ENCODE peak calls at places on chromosomes 3 and 15, in eight cellular contexts. U is GM12865; P is CMK; Q is GF-D8; Z is GM23248; W is B cell; B is stimulated activated CD8-positive, alpha-beta memory T cell treated with anti-CD3 and anti-CD28 coated beads, Interleukin-2, amount 100 ng/mL, for 48 hours; O is iris pigment epithelial cell. S is an unnamed sample.

GRCh38 chr3:73070675-73071575 is 9.5 kb downstream of the EBLN2 start:
- DNase-seq in U (no peak), P (no peak), Q (no peak), Z (peak; percentile 84), W (no peak), B (no peak), O (peak; percentile 88), S (no peak)

GRCh38 chr3:117103645-117104044 is 394.1 kb downstream of the TUSC7 start:
- DNase-seq in U (no peak), P (no peak), Q (no peak), Z (peak; percentile 13), W (no peak), B (no peak), O (no peak), S (no peak)

GRCh38 chr15:55799287-55800212 is 56.6 kb upstream of the PRTG start:
- DNase-seq in U (peak; percentile 62), P (no peak), Q (no peak), Z (peak; percentile 66), W (no peak), B (peak; percentile 13), O (peak; percentile 59), S (peak; percentile 6)

GRCh38 chr15:99414755-99415731 is 150.7 kb upstream of the MEF2A start:
- DNase-seq in U (no peak), P (no peak), Q (no peak), Z (peak; percentile 41), W (no peak), B (no peak), O (no peak), S (no peak)

GRCh38 chr15:75195766-75196241 is 5.9 kb upstream of the C15orf39 start:
- DNase-seq in U (no peak), P (no peak), Q (no peak), Z (no peak), W (no peak), B (no peak), O (no peak), S (no peak)

GRCh38 chr3:9088431-9089353 is 125.4 kb upstream of the RAD18 start:
- DNase-seq in U (no peak), P (no peak), Q (no peak), Z (peak; percentile 26), W (no peak), B (no peak), O (no peak), S (no peak)

GRCh38 chr3:139302084-139302800 is 41.6 kb upstream of the MRPS22 start:
- DNase-seq in U (no peak), P (no peak), Q (no peak), Z (peak; percentile 100), W (no peak), B (no peak), O (peak; percentile 99), S (no peak)

GRCh38 chr15:23686466-23687142 is 501 bp downstream of the NDN start:
- DNase-seq in U (no peak), P (no peak), Q (no peak), Z (peak; percentile 45), W (no peak), B (no peak), O (peak; percentile 21), S (no peak)

GRCh38 chr3:10344147-10344943 is 23.4 kb upstream of the SEC13 start:
- DNase-seq in U (peak; percentile 58), P (no peak), Q (no peak), Z (peak; percentile 49), W (peak; percentile 82), B (peak; percentile 41), O (peak; percentile 51), S (peak; percentile 15)

GRCh38 chr15:69758810-69759410 is 306.3 kb downstream of the RPLP1 start:
- DNase-seq in U (peak; percentile 89), P (peak; percentile 98), Q (peak; percentile 85), Z (peak; percentile 22), W (peak; percentile 67), B (peak; percentile 78), O (peak; percentile 79), S (peak; percentile 88)

GRCh38 chr15:59997070-59997701 is 6.9 kb upstream of the FOXB1 start:
- DNase-seq in U (peak; percentile 71), P (no peak), Q (no peak), Z (no peak), W (peak; percentile 49), B (peak; percentile 63), O (no peak), S (no peak)

GRCh38 chr3:50010959-50011358 is 71.0 kb downstream of the RBM6 start:
- DNase-seq in U (no peak), P (no peak), Q (no peak), Z (peak; percentile 47), W (no peak), B (no peak), O (peak; percentile 46), S (no peak)

GRCh38 chr3:51862886-51863285 is 1.5 kb downstream of the IQCF2 start:
- DNase-seq in U (no peak), P (no peak), Q (no peak), Z (no peak), W (no peak), B (no peak), O (no peak), S (no peak)

GRCh38 chr3:152385761-152386160 is 117.0 kb downstream of the MBNL1 start:
- DNase-seq in U (no peak), P (no peak), Q (no peak), Z (peak; percentile 83), W (no peak), B (no peak), O (peak; percentile 92), S (no peak)

GRCh38 chr3:126464093-126464492 is 11.6 kb downstream of the ZXDC start:
- DNase-seq in U (no peak), P (no peak), Q (no peak), Z (no peak), W (no peak), B (no peak), O (no peak), S (no peak)

GRCh38 chr3:8554725-8555621 is 53.4 kb downstream of the LMCD1 start:
- DNase-seq in U (no peak), P (no peak), Q (no peak), Z (peak; percentile 83), W (no peak), B (no peak), O (peak; percentile 77), S (no peak)

GRCh38 chr3:131705558-131706051 is 202.8 kb upstream of the MRPL3 start:
- DNase-seq in U (peak; percentile 79), P (no peak), Q (no peak), Z (peak; percentile 57), W (no peak), B (no peak), O (no peak), S (no peak)